ENCODE peak calls at places on chromosome 19, in eight cellular contexts. F is AG09319; K is GM19239; D is lower lobe of right lung; P is germinal center; O is stimulated activated naive CD8-positive, alpha-beta T cell treated with anti-CD3 and anti-CD28 coated beads, Interleukin-15, Interleukin-2, amounts not matched to agents 100 U/mL and 50 U/mL, for 24 hours; H is NCI-H1417; X is stimulated activated CD4-positive, alpha-beta T cell treated with anti-CD3 and anti-CD28 coated beads, Interleukin-1b, Interleukin-23, amount 100 ng/mL, for 24 hours. Z is an unnamed sample.

GRCh38 chr19:33403221-33403972 is 29.9 kb downstream of the CEBPG start:
- DNase-seq in O (no peak), X (no peak), P (no peak), F (no peak), D (peak), H (no peak), K (no peak), Z (no peak)

GRCh38 chr19:42554046-42554575 is 25.8 kb upstream of the CEACAM1 start:
- DNase-seq in P (no peak), F (no peak), K (no peak), X (no peak), O (no peak), H (no peak), D (no peak), Z (no peak)

GRCh38 chr19:39941615-39942507 is 7.4 kb upstream of the FCGBP start:
- DNase-seq in H (no peak), P (peak), D (no peak), K (no peak), O (peak), F (no peak), X (no peak), Z (peak)

GRCh38 chr19:17953316-17953801 is 13.5 kb upstream of the KCNN1 start:
- DNase-seq in K (no peak), H (no peak), P (no peak), X (no peak), F (no peak), D (no peak), O (no peak), Z (no peak)

GRCh38 chr19:39342647-39343305 is 555 bp downstream of the SAMD4B start:
- DNase-seq in F (no peak), K (no peak), P (no peak), D (peak), H (peak), O (no peak), X (no peak), Z (no peak)

GRCh38 chr19:48543121-48543710 is 8.8 kb upstream of the SULT2B1 start:
- DNase-seq in D (peak), K (no peak), O (no peak), F (no peak), H (peak), P (no peak), X (no peak), Z (no peak)

GRCh38 chr19:45643927-45644771 is 5.0 kb upstream of the EML2 start:
- DNase-seq in H (no peak), P (no peak), F (no peak), K (no peak), D (no peak), X (no peak), O (peak), Z (no peak)

GRCh38 chr19:4970558-4971423 is 1.9 kb downstream of the KDM4B start:
- DNase-seq in P (no peak), D (no peak), K (no peak), O (no peak), X (no peak), H (peak), F (no peak), Z (no peak)

GRCh38 chr19:54356444-54357056 is 8.2 kb downstream of the LAIR1 start:
- DNase-seq in K (no peak), F (no peak), O (no peak), H (no peak), P (no peak), X (no peak), D (no peak), Z (no peak)

GRCh38 chr19:39347332-39348227 is 5.4 kb downstream of the SAMD4B start:
- DNase-seq in D (no peak), K (no peak), F (no peak), H (no peak), O (no peak), X (no peak), P (no peak), Z (no peak)

GRCh38 chr19:10695401-10696398 is 5.5 kb upstream of the QTRT1 start:
- DNase-seq in H (peak), O (peak), X (peak), K (peak), F (peak), P (peak), D (peak), Z (peak)

GRCh38 chr19:3154957-3155736 is 19.3 kb downstream of the GNA15 start:
- DNase-seq in F (peak), H (no peak), X (peak), K (peak), P (peak), O (peak), D (peak), Z (peak)

GRCh38 chr19:42191855-42192254 is 25.6 kb downstream of the DEDD2 start:
- DNase-seq in X (no peak), D (no peak), O (peak), H (peak), P (no peak), K (no peak), F (no peak), Z (no peak)

GRCh38 chr19:17555480-17555928 is at the start of gene COLGALT1:
- DNase-seq in H (peak), O (peak), D (peak), P (peak), F (peak), X (peak), K (peak), Z (peak)

GRCh38 chr19:21328402-21328801 is 808 bp downstream of the ZNF708 start:
- DNase-seq in K (peak), O (no peak), P (peak), X (no peak), D (no peak), F (no peak), H (peak), Z (peak)

GRCh38 chr19:15869109-15869555 is 28.7 kb downstream of the CYP4F2 start:
- DNase-seq in F (no peak), X (no peak), O (peak), P (peak), K (peak), H (peak), D (no peak), Z (peak)

GRCh38 chr19:13506550-13506878 is 235 bp upstream of the CACNA1A start:
- DNase-seq in O (no peak), D (no peak), K (no peak), X (no peak), H (no peak), P (no peak), F (no peak), Z (no peak)

GRCh38 chr19:37309834-37310575 is 60.9 kb upstream of the ZNF527 start:
- DNase-seq in P (peak), D (no peak), X (no peak), O (no peak), K (no peak), H (peak), F (no peak), Z (no peak)

GRCh38 chr19:58558066-58558622 is at the start of gene UBE2M:
- DNase-seq in F (no peak), X (no peak), P (no peak), O (no peak), K (no peak), H (no peak), D (peak), Z (no peak)

GRCh38 chr19:45463241-45463640 is 4.6 kb upstream of the FOSB start:
- DNase-seq in X (no peak), D (no peak), F (no peak), O (no peak), K (no peak), H (no peak), P (no peak), Z (no peak)

GRCh38 chr19:13428352-13428751 is 77.9 kb downstream of the CACNA1A start:
- DNase-seq in D (no peak), K (no peak), H (peak), X (no peak), P (no peak), O (peak), F (no peak), Z (peak)

GRCh38 chr19:52689804-52690394 is 44.9 kb downstream of the ZNF611 start:
- DNase-seq in F (no peak), P (no peak), X (peak), K (peak), D (peak), O (peak), H (no peak), Z (peak)

GRCh38 chr19:34487651-34488051 is 6.1 kb downstream of the WTIP start:
- DNase-seq in O (no peak), P (no peak), K (no peak), H (no peak), F (no peak), X (no peak), D (no peak), Z (no peak)

GRCh38 chr19:37114001-37114400 is 35.8 kb downstream of the ZNF420 start:
- DNase-seq in X (no peak), K (no peak), F (no peak), D (no peak), P (peak), H (no peak), O (no peak), Z (no peak)

GRCh38 chr19:6161271-6161850 is 25.9 kb downstream of the ACSBG2 start:
- DNase-seq in O (peak), X (no peak), D (peak), P (peak), K (peak), H (peak), F (no peak), Z (peak)

GRCh38 chr19:3766520-3766919 is 4.0 kb downstream of the MRPL54 start:
- DNase-seq in K (no peak), H (no peak), D (no peak), X (no peak), O (peak), P (no peak), F (no peak), Z (no peak)

GRCh38 chr19:4909172-4909896 is at the start of gene UHRF1:
- DNase-seq in K (peak), F (no peak), D (no peak), O (peak), X (peak), P (peak), H (peak), Z (peak)

GRCh38 chr19:43690444-43690843 is 20.5 kb upstream of the PLAUR start:
- DNase-seq in D (no peak), O (no peak), X (no peak), H (no peak), F (no peak), K (no peak), P (no peak), Z (no peak)

GRCh38 chr19:55095260-55096060 is 19.8 kb downstream of the EPS8L1 start:
- DNase-seq in K (no peak), X (no peak), O (no peak), H (no peak), F (no peak), D (no peak), P (no peak), Z (no peak)

GRCh38 chr19:23557381-23557780 is 129.6 kb downstream of the ZNF675 start:
- DNase-seq in F (no peak), H (no peak), P (no peak), K (no peak), O (no peak), X (no peak), D (no peak), Z (no peak)

GRCh38 chr19:8017808-8018207 is 12.4 kb upstream of the ELAVL1 start:
- DNase-seq in F (no peak), O (peak), D (peak), K (peak), X (peak), H (no peak), P (peak), Z (peak)

GRCh38 chr19:5138606-5139594 is 170.0 kb downstream of the KDM4B start:
- DNase-seq in O (peak), P (peak), X (peak), F (no peak), D (peak), H (no peak), K (peak), Z (peak)

GRCh38 chr19:32404939-32405430 is 585 bp upstream of the DPY19L3 start:
- DNase-seq in H (peak), X (no peak), K (no peak), O (no peak), F (peak), P (no peak), D (peak), Z (no peak)

GRCh38 chr19:39169143-39169810 is 27.5 kb upstream of the NCCRP1 start:
- DNase-seq in X (no peak), P (no peak), K (no peak), D (no peak), O (no peak), F (no peak), H (no peak), Z (no peak)